ENCODE peak calls at places on chromosomes 1 and 21, in four cellular contexts. M is osteocyte, X is glutamatergic neuron, W is dorsolateral prefrontal cortex. H is an unnamed sample.

GRCh38 chr21:14900611-14901010 is 164.2 kb downstream of the NRIP1 start:
- DNase-seq in X (no peak), M (no peak), W (no peak), H (no peak)

GRCh38 chr21:39004776-39005605 is 178.3 kb downstream of the PSMG1 start:
- DNase-seq in M (no peak), X (no peak), W (no peak), H (no peak)

GRCh38 chr1:244050835-244051444 is at the start of gene ZBTB18:
- DNase-seq in M (no peak), W (peak), X (peak), H (no peak)

GRCh38 chr1:58739851-58740466 is 40.1 kb upstream of the MYSM1 start:
- DNase-seq in M (no peak), W (no peak), X (no peak), H (peak)

GRCh38 chr1:201284636-201285035 is 1.3 kb downstream of the PKP1 start:
- DNase-seq in X (no peak), W (no peak), M (no peak), H (no peak)

GRCh38 chr1:233412812-233413211 is 85.3 kb downstream of the MAP3K21 start:
- DNase-seq in M (no peak), W (no peak), X (no peak), H (no peak)

GRCh38 chr1:78081980-78082860 is 36.5 kb downstream of the GIPC2 start:
- DNase-seq in M (no peak), X (no peak), W (no peak), H (no peak)

GRCh38 chr1:9135145-9135836 is 6.4 kb upstream of the GPR157 start:
- DNase-seq in X (no peak), M (no peak), W (no peak), H (no peak)

GRCh38 chr1:94819945-94820746 is at the start of gene SLC44A3:
- DNase-seq in M (no peak), X (peak), W (no peak), H (peak)

GRCh38 chr1:75797273-75797588 is 549 bp downstream of the MSH4 start:
- DNase-seq in X (no peak), W (no peak), M (no peak), H (no peak)

GRCh38 chr1:30912203-30912602 is 3.6 kb upstream of the SDC3 start:
- DNase-seq in W (no peak), M (no peak), X (no peak), H (no peak)

GRCh38 chr1:235074335-235075120 is 54.1 kb downstream of the TOMM20 start:
- DNase-seq in M (no peak), X (peak), W (peak), H (peak)

GRCh38 chr1:29682918-29683314 is 446.6 kb downstream of the PTPRU start:
- DNase-seq in M (peak), W (no peak), X (no peak), H (no peak)

GRCh38 chr21:33013618-33014017 is 12.1 kb upstream of the OLIG2 start:
- DNase-seq in X (no peak), M (peak), W (no peak), H (no peak)

GRCh38 chr21:44267655-44268142 is 6.0 kb upstream of the DNMT3L start:
- DNase-seq in M (no peak), X (peak), W (no peak), H (no peak)

GRCh38 chr1:159012495-159012894 is 2.8 kb downstream of the IFI16 start:
- DNase-seq in W (no peak), X (no peak), M (no peak), H (no peak)

GRCh38 chr1:23563755-23564374 is 4.6 kb upstream of the ID3 start:
- DNase-seq in X (no peak), W (no peak), M (no peak), H (no peak)

GRCh38 chr21:44089001-44089911 is 17.9 kb upstream of the PWP2 start:
- DNase-seq in X (no peak), M (peak), W (peak), H (no peak)

GRCh38 chr1:164794310-164794709 is 235.3 kb downstream of the PBX1 start:
- DNase-seq in W (no peak), M (no peak), X (no peak), H (no peak)

GRCh38 chr1:67431156-67431765 is 1.1 kb upstream of the SERBP1 start:
- DNase-seq in M (no peak), W (no peak), X (no peak), H (no peak)

GRCh38 chr1:55338448-55338820 is 123.3 kb upstream of the USP24 start:
- DNase-seq in X (no peak), M (no peak), W (no peak), H (no peak)

GRCh38 chr1:241736387-241736786 is 84.3 kb downstream of the WDR64 start:
- DNase-seq in M (no peak), W (no peak), X (no peak), H (no peak)

GRCh38 chr21:15112858-15113257 is 48.1 kb upstream of the NRIP1 start:
- DNase-seq in W (no peak), X (no peak), M (no peak), H (no peak)

GRCh38 chr1:110765640-110766335 is 91.0 kb upstream of the KCNA3 start:
- DNase-seq in W (peak), M (no peak), X (no peak), H (peak)

GRCh38 chr21:44585892-44586291 is 5.5 kb upstream of the KRTAP10-5 start:
- DNase-seq in W (no peak), X (no peak), M (peak), H (no peak)

GRCh38 chr1:208857471-208857870 is 613.3 kb upstream of the PLXNA2 start:
- DNase-seq in W (no peak), X (no peak), M (no peak), H (no peak)

GRCh38 chr1:100074604-100075395 is 57.9 kb downstream of the SASS6 start:
- DNase-seq in X (no peak), M (no peak), W (no peak), H (no peak)

GRCh38 chr1:63917571-63918394 is 144.0 kb downstream of the ROR1 start:
- DNase-seq in W (no peak), X (peak), M (no peak), H (peak)

GRCh38 chr21:30463713-30464112 is 16.5 kb downstream of the KRTAP19-1 start:
- DNase-seq in M (no peak), X (no peak), W (no peak), H (no peak)

GRCh38 chr1:229070168-229070567 is 200.7 kb upstream of the RAB4A start:
- DNase-seq in W (peak), X (no peak), M (peak), H (no peak)

GRCh38 chr1:52554756-52555155 is 1.9 kb upstream of the TUT4 start:
- DNase-seq in M (no peak), X (no peak), W (no peak), H (no peak)

GRCh38 chr1:36458910-36459309 is 5.3 kb downstream of the MRPS15 start:
- DNase-seq in W (no peak), M (no peak), X (no peak), H (no peak)

GRCh38 chr1:38274974-38275373 is 228.4 kb upstream of the POU3F1 start:
- DNase-seq in W (no peak), X (no peak), M (no peak), H (no peak)

GRCh38 chr1:6386371-6386949 is 7.1 kb downstream of the ACOT7 start:
- DNase-seq in M (no peak), W (no peak), X (no peak), H (no peak)

GRCh38 chr1:63916485-63917360 is 142.9 kb downstream of the ROR1 start:
- DNase-seq in W (no peak), M (no peak), X (no peak), H (no peak)

GRCh38 chr1:94713472-94714141 is 106.5 kb upstream of the SLC44A3 start:
- DNase-seq in M (no peak), W (peak), X (no peak), H (no peak)

DNA sequence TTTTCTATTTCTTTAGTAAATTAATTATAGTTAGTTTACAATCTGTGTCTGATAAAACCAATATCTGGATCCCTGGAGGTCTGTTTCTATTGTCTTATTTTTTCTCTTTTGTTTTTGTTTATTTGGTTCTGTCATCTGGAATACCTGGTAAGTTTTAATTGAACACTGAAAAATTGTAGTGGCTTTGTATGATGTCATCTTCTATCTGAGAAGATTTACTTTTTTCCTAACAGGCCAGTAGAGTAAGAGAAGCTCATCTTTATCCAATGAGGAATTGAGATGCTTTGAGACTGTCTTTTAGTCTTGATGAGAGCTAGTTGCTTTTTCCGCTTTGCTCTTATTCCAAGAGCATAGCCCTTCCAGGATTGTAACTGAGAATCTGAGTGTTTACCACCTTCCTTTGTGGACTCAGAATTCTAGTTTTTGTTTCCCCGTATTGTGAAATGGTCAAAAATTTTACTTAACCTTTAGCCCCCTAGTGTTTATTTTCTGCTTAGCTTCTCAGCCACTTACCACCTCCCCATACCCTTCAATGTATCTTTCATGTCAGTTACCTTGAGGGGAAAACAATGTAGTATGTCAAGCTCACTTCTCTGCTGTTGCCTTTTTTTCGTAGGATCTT is 25.0 kb downstream of the PTGFRN start:
- DNase-seq in X (no peak), M (no peak), W (no peak), H (no peak)
- TF ChIP-seq CTCF in X (peak), M (peak), W (no peak), H (peak)

GRCh38 chr1:18895317-18895716 is 7.0 kb downstream of the ALDH4A1 start:
- DNase-seq in W (no peak), M (no peak), X (no peak), H (no peak)
- TF ChIP-seq CTCF in W (no peak), M (no peak), X (no peak), H (no peak)

DNA sequence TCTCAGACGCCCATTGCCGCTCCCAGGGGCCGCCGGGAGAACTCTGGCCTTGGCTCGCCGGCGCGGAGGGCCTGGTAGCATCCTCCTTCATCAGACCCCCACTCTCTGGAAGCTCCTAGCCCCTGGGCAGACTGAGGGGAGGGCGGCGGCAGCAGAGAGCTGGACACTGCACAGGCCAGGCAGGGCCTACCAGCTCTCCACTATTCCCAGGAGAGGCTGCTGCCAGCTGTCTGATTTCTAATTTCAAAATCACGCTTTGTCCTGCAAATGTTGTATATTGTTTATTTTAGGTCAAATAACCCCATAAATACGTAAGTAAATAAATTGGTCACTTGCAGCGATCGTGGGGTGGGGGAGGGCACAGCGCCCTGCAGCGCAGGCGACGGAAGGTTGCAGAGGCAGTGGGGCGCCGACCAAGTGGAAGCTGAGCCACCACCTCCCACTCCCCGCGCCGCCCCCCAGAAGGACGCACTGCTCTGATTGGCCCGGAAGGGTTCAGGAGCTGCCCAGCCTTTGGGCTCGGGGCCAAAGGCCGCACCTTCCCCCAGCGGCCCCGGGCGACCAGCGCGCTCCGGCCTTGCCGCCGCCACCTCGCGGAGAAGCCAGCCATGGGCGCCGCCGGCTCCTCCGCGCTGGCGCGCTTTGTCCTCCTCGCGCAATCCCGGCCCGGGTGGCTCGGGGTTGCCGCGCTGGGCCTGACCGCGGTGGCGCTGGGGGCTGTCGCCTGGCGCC is at the start of gene MTARC1:
- DNase-seq in W (peak), X (peak), M (peak), H (peak)
- TF ChIP-seq CTCF in W (peak), X (peak), M (peak), H (no peak)

DNA sequence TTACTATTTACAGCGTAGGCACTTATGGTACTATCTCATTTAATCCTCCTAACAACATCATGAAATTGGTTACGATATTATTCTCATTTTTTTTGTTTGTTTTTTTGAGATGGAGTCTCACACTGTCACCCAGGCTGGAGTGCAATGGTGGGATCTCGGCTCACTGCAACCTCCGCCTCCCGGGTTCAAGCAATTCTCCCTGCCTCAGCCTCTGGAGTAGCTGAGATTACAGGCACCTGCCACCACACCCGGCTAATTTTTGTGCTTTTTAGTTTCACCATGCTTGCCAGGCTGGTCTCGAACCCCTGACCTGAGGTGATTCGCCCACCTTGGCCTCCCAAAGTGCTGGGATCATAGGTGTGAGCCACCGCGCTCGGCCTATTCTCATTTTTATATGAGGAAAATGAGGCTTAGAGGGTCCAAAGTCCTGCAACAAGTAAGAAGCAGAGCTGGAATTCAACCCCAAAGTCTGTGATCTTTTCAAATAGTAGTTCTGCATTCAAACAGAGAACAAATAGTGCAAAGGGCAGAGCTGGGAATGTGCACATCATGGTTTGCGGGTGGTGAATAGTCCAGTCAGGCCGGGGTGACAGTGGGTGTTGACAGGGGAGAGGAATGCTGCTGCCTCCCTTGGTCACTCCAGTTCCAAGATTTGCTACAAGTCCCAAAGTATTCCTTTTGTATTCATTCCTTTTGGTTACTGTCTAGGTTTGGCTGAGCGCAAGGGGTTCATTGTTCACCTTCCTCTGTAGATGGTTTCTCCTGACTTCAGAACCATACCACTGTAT is 4.6 kb downstream of the PRUNE1 start:
- DNase-seq in X (no peak), W (no peak), M (no peak), H (no peak)
- TF ChIP-seq CTCF in X (no peak), W (no peak), M (no peak), H (no peak)

DNA sequence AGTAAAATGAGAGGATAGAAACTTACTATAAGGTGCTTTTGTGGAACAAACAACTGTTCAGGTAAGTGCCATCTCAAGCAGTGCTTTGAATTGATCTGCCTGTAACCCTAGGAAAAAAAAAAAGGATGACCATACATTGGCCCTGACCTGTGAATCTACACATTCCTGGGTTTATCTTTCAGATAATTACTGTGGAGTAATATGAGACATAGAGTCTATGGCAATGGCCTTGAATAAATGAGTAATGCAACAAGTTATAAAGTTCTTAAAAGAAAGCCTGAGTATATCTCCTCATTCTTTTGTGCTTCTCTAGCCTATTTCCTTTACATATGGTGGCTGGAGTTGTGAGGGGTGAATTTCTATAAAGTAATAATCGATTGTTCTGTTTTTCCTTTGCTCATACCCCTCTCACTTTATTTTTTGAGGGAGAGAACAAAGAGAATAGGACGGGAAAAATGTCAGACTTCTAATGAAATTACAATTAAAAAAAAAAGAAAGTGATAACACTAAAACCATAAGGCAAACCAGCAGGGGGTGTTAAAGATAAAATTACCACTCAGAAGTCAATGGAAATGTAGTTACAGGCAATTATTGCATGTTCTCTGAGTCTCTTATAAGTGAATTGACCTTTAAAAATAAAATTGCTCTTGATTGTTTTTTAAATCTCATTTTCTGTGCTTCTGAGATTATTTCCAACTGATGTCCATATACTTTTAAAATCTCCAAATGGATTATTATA is 12.4 kb upstream of the ATP1A1 start:
- DNase-seq in X (no peak), M (no peak), W (no peak), H (no peak)
- TF ChIP-seq CTCF in X (no peak), M (peak), W (peak), H (no peak)